ENCODE peak calls at places on chromosomes 13 and 19, in ten cellular contexts. B, M, G, O, R, L, H, D, X and Q are unnamed samples.
A peak's percentile ranks its signal among the peaks of the same experiment; 100 is the strongest.

GRCh38 chr13:45184693-45185092 is 16.2 kb downstream of the KCTD4 start:
- DNase-seq in L (no peak), B (no peak), G (no peak), M (no peak), H (no peak), X (no peak), O (no peak), R (no peak), D (no peak), Q (no peak)

GRCh38 chr13:31431722-31432137 is 232.0 kb downstream of the B3GLCT start:
- DNase-seq in G (no peak), M (peak; percentile 39), X (peak; percentile 35), D (peak; percentile 63), H (peak; percentile 76), O (peak; percentile 55), B (no peak), R (peak; percentile 17), L (peak; percentile 7), Q (no peak)

GRCh38 chr13:30569901-30570576 is 47.7 kb upstream of the USPL1 start:
- DNase-seq in B (peak; percentile 25), R (peak; percentile 36), X (peak; percentile 98), L (peak; percentile 73), D (peak; percentile 9), M (peak; percentile 92), O (peak; percentile 8), H (peak; percentile 29), G (peak; percentile 59), Q (no peak)

GRCh38 chr13:95235199-95235726 is 66.0 kb downstream of the ABCC4 start:
- DNase-seq in B (no peak), M (no peak), D (no peak), H (no peak), O (no peak), L (no peak), R (no peak), G (no peak), X (no peak), Q (no peak)

GRCh38 chr13:96003304-96003703 is 49.9 kb downstream of the UGGT2 start:
- DNase-seq in H (no peak), R (no peak), M (no peak), G (no peak), O (no peak), L (peak; percentile 17), X (peak; percentile 11), B (no peak), D (no peak), Q (no peak)

GRCh38 chr13:75566658-75567057 is 17.1 kb downstream of the UCHL3 start:
- DNase-seq in R (no peak), O (no peak), L (peak; percentile 56), B (no peak), H (no peak), X (peak; percentile 70), M (no peak), G (no peak), D (no peak), Q (no peak)

GRCh38 chr13:45238945-45239795 is 38.3 kb upstream of the KCTD4 start:
- DNase-seq in O (no peak), B (no peak), M (peak; percentile 46), G (no peak), R (no peak), X (peak; percentile 96), L (no peak), H (no peak), D (no peak), Q (no peak)

GRCh38 chr19:41409288-41409687 is 11.7 kb downstream of the BCKDHA start:
- DNase-seq in R (no peak), X (peak; percentile 73), D (no peak), B (no peak), O (peak; percentile 61), G (peak; percentile 12), M (no peak), L (peak; percentile 60), H (no peak), Q (no peak)

DNA sequence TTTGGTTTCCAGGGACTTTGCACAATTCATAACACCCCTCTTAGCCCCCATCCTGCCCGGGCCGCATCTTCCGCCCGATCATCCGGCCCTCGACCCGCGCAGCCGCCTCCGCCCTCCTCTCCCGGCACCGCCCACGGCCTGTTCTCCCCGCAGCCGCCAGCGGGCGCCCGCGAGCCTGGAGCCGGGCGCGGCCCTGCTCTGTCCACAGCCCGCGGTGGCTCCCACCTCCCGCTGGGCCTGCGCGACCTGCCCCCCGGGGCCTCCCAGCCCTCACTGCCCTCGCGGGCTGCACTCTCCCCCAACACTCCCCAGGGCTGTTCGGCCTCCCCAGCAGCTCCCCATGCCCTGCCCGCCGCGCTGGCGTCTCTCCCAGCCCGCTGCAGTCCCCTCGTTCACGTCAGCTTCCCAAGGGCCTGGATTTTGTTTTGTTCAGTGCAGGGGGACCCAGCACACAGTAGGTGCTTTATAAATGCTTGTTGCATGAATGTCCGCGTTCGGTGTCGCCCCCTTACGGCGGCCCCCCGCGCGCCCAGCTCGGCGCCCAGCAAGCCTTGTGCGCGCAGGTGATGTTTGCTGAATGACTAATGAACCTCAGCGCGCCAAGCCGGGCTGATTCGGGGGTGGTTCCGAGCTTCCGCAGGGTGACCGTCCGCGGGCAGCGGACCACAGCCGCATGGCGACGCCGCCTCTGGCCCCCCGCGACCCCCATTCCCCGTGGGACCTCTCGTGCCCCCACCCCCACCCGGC is 4.6 kb upstream of the APC2 start:
- DNase-seq in X (peak; percentile 37), L (peak; percentile 84), D (peak; percentile 82), H (peak; percentile 60), M (peak; percentile 37), R (no peak), O (peak; percentile 46), B (no peak), G (no peak), Q (peak; percentile 64)
- TF ChIP-seq CTCF in X (peak; percentile 78), L (peak; percentile 69), D (peak; percentile 65), H (peak; percentile 93), M (peak; percentile 58), R (peak; percentile 94), O (peak; percentile 93), B (peak; percentile 87), G (peak; percentile 71), Q (peak; percentile 74)

GRCh38 chr19:1001538-1002166 is 1.4 kb downstream of the GRIN3B start:
- DNase-seq in B (no peak), D (peak; percentile 66), X (no peak), R (no peak), G (no peak), L (peak; percentile 46), M (no peak), O (no peak), H (no peak), Q (no peak)

GRCh38 chr19:998064-998463 is 2.2 kb upstream of the GRIN3B start:
- DNase-seq in D (no peak), G (no peak), O (no peak), H (no peak), X (no peak), B (no peak), M (no peak), L (no peak), R (no peak), Q (no peak)

GRCh38 chr19:1000591-1001537 is 645 bp downstream of the GRIN3B start:
- DNase-seq in H (no peak), L (no peak), O (no peak), R (no peak), X (no peak), G (no peak), D (no peak), M (no peak), B (no peak), Q (no peak)

GRCh38 chr19:999379-999719 is 870 bp upstream of the GRIN3B start:
- DNase-seq in L (no peak), D (no peak), M (no peak), O (no peak), X (no peak), G (no peak), H (no peak), B (no peak), R (no peak), Q (no peak)

GRCh38 chr19:1000095-1000494 is at the start of gene GRIN3B:
- DNase-seq in L (peak; percentile 81), G (no peak), B (no peak), H (no peak), O (peak; percentile 51), R (no peak), M (peak; percentile 13), X (peak; percentile 33), D (peak; percentile 75), Q (peak; percentile 67)
- TF ChIP-seq CTCF in L (peak; percentile 57), G (peak; percentile 53), B (peak; percentile 32), H (peak; percentile 47), O (peak; percentile 56), R (peak; percentile 87), M (peak; percentile 63), X (peak; percentile 67), D (peak; percentile 42), Q (peak; percentile 44)

DNA sequence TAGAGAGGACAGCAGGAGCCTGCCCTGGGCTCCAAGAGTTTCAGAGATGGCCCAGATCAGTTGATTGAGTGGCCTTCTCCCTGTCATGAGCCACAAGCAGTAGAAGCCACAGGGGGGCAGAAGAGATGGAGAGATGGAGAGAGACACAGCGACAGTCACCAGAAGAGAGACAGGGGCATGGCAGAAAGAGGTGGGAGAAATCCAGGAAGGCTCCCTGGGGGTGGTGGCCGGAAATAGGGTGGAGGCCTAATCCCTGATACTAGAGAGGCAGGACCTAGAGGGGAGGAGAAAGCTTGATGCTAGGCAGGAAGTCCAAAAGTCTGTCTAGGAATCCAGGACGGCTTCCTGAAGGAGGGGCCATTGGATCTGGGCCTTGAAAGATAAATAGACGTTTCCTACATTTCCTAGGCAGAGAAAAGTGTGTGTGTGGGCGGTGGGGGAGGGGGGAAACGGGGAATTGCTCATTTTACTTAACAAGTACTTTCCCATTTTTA is 9.6 kb upstream of the TPM4 start:
- DNase-seq in G (peak; percentile 42), L (peak; percentile 79), M (peak; percentile 76), X (peak; percentile 46), O (peak; percentile 34), B (no peak), R (no peak), H (no peak), D (peak; percentile 42), Q (no peak)
- TF ChIP-seq CTCF in G (peak; percentile 10), L (peak; percentile 30), M (peak; percentile 51), X (peak; percentile 24), O (peak; percentile 22), B (no peak), R (no peak), H (peak; percentile 19), D (peak; percentile 49), Q (no peak)

GRCh38 chr13:98752942-98753290 is 444 bp upstream of the SLC15A1 start:
- DNase-seq in B (no peak), L (no peak), G (no peak), R (no peak), M (no peak), X (no peak), D (no peak), O (no peak), H (no peak), Q (no peak)

GRCh38 chr13:98749501-98749900 is 3.0 kb downstream of the SLC15A1 start:
- DNase-seq in X (no peak), M (no peak), D (no peak), H (no peak), O (no peak), G (no peak), R (no peak), L (no peak), B (no peak), Q (no peak)

GRCh38 chr13:98752111-98752941 is at the start of gene SLC15A1:
- DNase-seq in R (no peak), B (no peak), X (no peak), G (no peak), L (no peak), O (no peak), M (no peak), H (no peak), D (no peak), Q (peak; percentile 47)

GRCh38 chr13:98755116-98755515 is 2.6 kb upstream of the SLC15A1 start:
- DNase-seq in R (no peak), L (no peak), G (no peak), X (no peak), D (no peak), M (no peak), O (no peak), B (no peak), H (no peak), Q (no peak)

GRCh38 chr13:98751397-98752110 is 918 bp downstream of the SLC15A1 start:
- DNase-seq in G (no peak), X (peak; percentile 25), M (no peak), B (no peak), H (no peak), O (no peak), R (no peak), D (no peak), L (peak; percentile 9), Q (peak; percentile 48)
- TF ChIP-seq CTCF in G (no peak), X (no peak), M (no peak), B (no peak), H (no peak), O (no peak), R (no peak), D (no peak), L (no peak), Q (no peak)